ENCODE peak calls at places on chromosome 18, in four cellular contexts. B, O, F and H are unnamed samples.

GRCh38 chr18:23658296-23658695 is 4.4 kb downstream of the ANKRD29 start:
- DNase-seq in B (no peak), O (no peak), F (no peak), H (no peak)

GRCh38 chr18:23609390-23610008 is 23.2 kb upstream of the NPC1 start:
- DNase-seq in B (no peak), O (no peak), F (no peak), H (no peak)

GRCh38 chr18:56756971-56757370 is 105.8 kb downstream of the WDR7 start:
- DNase-seq in B (no peak), O (peak; percentile 63), F (no peak), H (no peak)

GRCh38 chr18:33282709-33283333 is 157.7 kb downstream of the CCDC178 start:
- DNase-seq in B (peak; percentile 20), O (no peak), F (no peak), H (no peak)

GRCh38 chr18:54388203-54389142 is 30.8 kb downstream of the C18orf54 start:
- DNase-seq in B (no peak), O (no peak), F (peak; percentile 66), H (no peak)

GRCh38 chr18:59874166-59874565 is 25.6 kb upstream of the PMAIP1 start:
- DNase-seq in B (no peak), O (no peak), F (peak; percentile 65), H (no peak)

GRCh38 chr18:76765649-76766048 is 56.7 kb upstream of the ZNF236 start:
- DNase-seq in B (no peak), O (no peak), F (no peak), H (no peak)

GRCh38 chr18:54945726-54946125 is 13.5 kb downstream of the CCDC68 start:
- DNase-seq in B (no peak), O (no peak), F (no peak), H (no peak)

GRCh38 chr18:74316257-74317180 is 880 bp downstream of the C18orf63 start:
- DNase-seq in B (peak; percentile 62), O (no peak), F (no peak), H (no peak)

GRCh38 chr18:2222270-2223185 is 348.8 kb downstream of the METTL4 start:
- DNase-seq in B (no peak), O (no peak), F (no peak), H (no peak)

GRCh38 chr18:73151086-73151485 is 283.3 kb upstream of the NETO1 start:
- DNase-seq in B (no peak), O (no peak), F (no peak), H (no peak)

GRCh38 chr18:76519156-76519549 is 24.1 kb upstream of the ZNF516 start:
- DNase-seq in B (no peak), O (no peak), F (no peak), H (no peak)

GRCh38 chr18:40980171-40980570 is 974.9 kb upstream of the PIK3C3 start:
- DNase-seq in B (no peak), O (no peak), F (no peak), H (no peak)

GRCh38 chr18:55546873-55547704 is 40.9 kb downstream of the TCF4 start:
- DNase-seq in B (no peak), O (peak; percentile 64), F (no peak), H (no peak)

GRCh38 chr18:76801567-76802505 is 20.5 kb upstream of the ZNF236 start:
- DNase-seq in B (peak; percentile 95), O (peak; percentile 80), F (no peak), H (peak; percentile 91)

GRCh38 chr18:23442958-23443357 is 10.1 kb upstream of the RIOK3 start:
- DNase-seq in B (no peak), O (no peak), F (no peak), H (no peak)

GRCh38 chr18:24659837-24660720 is 199.6 kb downstream of the HRH4 start:
- DNase-seq in B (no peak), O (peak; percentile 72), F (no peak), H (peak; percentile 86)

GRCh38 chr18:54775686-54776085 is 52.6 kb upstream of the RAB27B start:
- DNase-seq in B (no peak), O (no peak), F (peak; percentile 64), H (no peak)

GRCh38 chr18:13461488-13461887 is 242.9 kb downstream of the LDLRAD4 start:
- DNase-seq in B (no peak), O (no peak), F (no peak), H (no peak)

GRCh38 chr18:56096861-56097260 is 508.9 kb upstream of the TCF4 start:
- DNase-seq in B (no peak), O (no peak), F (no peak), H (no peak)

GRCh38 chr18:9808530-9809241 is 77.1 kb upstream of the TXNDC2 start:
- DNase-seq in B (no peak), O (peak; percentile 86), F (no peak), H (no peak)

GRCh38 chr18:23880931-23881330 is 133.6 kb upstream of the TTC39C start:
- DNase-seq in B (no peak), O (no peak), F (no peak), H (no peak)

GRCh38 chr18:60200558-60200957 is 172.0 kb downstream of the MC4R start:
- DNase-seq in B (no peak), O (no peak), F (no peak), H (no peak)

GRCh38 chr18:79595876-79596374 is 83.7 kb upstream of the CTDP1 start:
- DNase-seq in B (no peak), O (peak; percentile 50), F (no peak), H (no peak)

GRCh38 chr18:13808294-13809024 is 15.5 kb upstream of the MC5R start:
- DNase-seq in B (no peak), O (no peak), F (no peak), H (no peak)

GRCh38 chr18:43772907-43773306 is 495.6 kb upstream of the SYT4 start:
- DNase-seq in B (no peak), O (no peak), F (no peak), H (no peak)

GRCh38 chr18:41899535-41899934 is 55.5 kb upstream of the PIK3C3 start:
- DNase-seq in B (no peak), O (no peak), F (no peak), H (no peak)

GRCh38 chr18:51009071-51009470 is 20.9 kb upstream of the SMAD4 start:
- DNase-seq in B (no peak), O (no peak), F (no peak), H (no peak)

GRCh38 chr18:76368976-76369375 is 126.1 kb downstream of the ZNF516 start:
- DNase-seq in B (no peak), O (peak; percentile 38), F (no peak), H (no peak)

GRCh38 chr18:56662502-56662901 is 11.3 kb downstream of the WDR7 start:
- DNase-seq in B (no peak), O (no peak), F (no peak), H (no peak)

GRCh38 chr18:37900281-37900680 is 334.7 kb upstream of the CELF4 start:
- DNase-seq in B (no peak), O (no peak), F (no peak), H (no peak)

GRCh38 chr18:13381907-13382682 is 163.5 kb downstream of the LDLRAD4 start:
- DNase-seq in B (peak; percentile 86), O (peak; percentile 88), F (no peak), H (no peak)

DNA sequence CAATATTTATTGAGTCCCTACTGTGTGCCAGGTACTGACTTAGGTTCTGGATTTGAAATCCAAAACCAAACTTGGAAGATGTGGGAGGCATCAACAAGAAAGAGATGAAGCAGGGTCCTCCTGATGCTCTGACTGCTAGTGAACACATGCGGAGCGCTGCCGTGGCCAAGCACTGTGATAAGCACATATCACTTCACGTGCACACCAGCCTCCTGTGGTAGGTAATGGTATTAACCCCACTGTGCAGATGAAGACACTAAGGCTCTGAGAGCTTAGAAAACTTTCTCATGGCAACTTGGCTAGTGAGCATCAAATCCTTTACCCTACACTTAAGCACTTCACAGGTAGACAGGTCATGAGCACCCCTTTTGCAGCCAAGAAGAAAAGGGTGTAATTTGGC is 216.1 kb downstream of the HAUS1 start:
- DNase-seq in B (no peak), O (no peak), F (no peak), H (no peak)
- TF ChIP-seq CTCF in B (no peak), O (no peak), F (no peak), H (no peak)

GRCh38 chr18:35477497-35477896 is 20.3 kb downstream of the INO80C start:
- DNase-seq in B (no peak), O (no peak), F (no peak), H (no peak)
- H3K4me3 ChIP-seq in B (no peak overlapping the region), O (no peak overlapping the region), F (no peak overlapping the region), H (no peak overlapping the region)

GRCh38 chr18:21740724-21741510 is at the start of gene MIB1:
- DNase-seq in B (peak; percentile 96), O (peak; percentile 78), F (peak; percentile 89), H (no peak)
- TF ChIP-seq POLR2A in B (no peak), O (peak; percentile 56), F (peak; percentile 67), H (no peak)

GRCh38 chr18:389658-390357 is 110.7 kb downstream of the COLEC12 start:
- DNase-seq in B (no peak), O (no peak), F (no peak), H (no peak)
- TF ChIP-seq CTCF in B (no peak), O (no peak), F (no peak), H (no peak)

GRCh38 chr18:26863122-26863879 is 2.2 kb downstream of the AQP4 start:
- DNase-seq in B (peak; percentile 91), O (peak; percentile 62), F (no peak), H (no peak)
- H3K4me3 ChIP-seq in B (peak overlapping the region; percentile 40), O (peak overlapping the region; percentile 47), F (peak overlapping the region; percentile 8), H (no peak overlapping the region)

GRCh38 chr18:63137999-63138448 is 181.5 kb downstream of the BCL2 start:
- DNase-seq in B (peak; percentile 35), O (no peak), F (no peak), H (no peak)
- TF ChIP-seq POLR2A in B (no peak), O (no peak), F (no peak), H (no peak)

DNA sequence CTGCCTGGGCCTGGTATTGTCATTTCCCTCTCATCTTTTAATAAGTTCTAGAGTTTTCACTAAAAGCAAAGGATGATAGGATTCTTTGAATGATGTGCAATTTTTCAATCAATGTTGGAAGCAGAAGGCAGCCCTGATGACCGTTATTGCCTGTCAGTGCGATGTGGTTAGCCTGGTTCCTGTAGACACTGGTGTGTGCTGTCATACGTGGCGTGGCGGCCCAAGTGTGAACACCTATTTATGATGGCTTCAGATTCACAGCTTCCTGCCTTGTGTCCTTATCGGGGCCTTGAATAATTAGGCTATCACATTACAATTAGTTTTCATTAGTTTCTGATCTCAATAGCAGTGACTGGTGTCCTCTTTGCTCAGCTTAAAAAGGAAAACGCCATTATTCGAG is 218.5 kb downstream of the TPGS2 start:
- DNase-seq in B (no peak), O (no peak), F (no peak), H (no peak)
- TF ChIP-seq CTCF in B (no peak), O (no peak), F (no peak), H (no peak)

GRCh38 chr18:47917923-47918610 is 12.4 kb downstream of the SMAD2 start:
- DNase-seq in B (no peak), O (no peak), F (no peak), H (no peak)
- H3K4me3 ChIP-seq in B (no peak overlapping the region), O (no peak overlapping the region), F (no peak overlapping the region), H (no peak overlapping the region)